ENCODE peak calls at places on chromosomes 11 and 22, in ten cellular contexts. E is stomach, H is nephron progenitor cell, T is Calu3, N is cardiac muscle cell, S is thoracic aorta, M is sigmoid colon, I is GM13976, V is lower lobe of right lung, X is IMR-90. O is an unnamed sample.

GRCh38 chr11:134332189-134332631 is 422 bp downstream of the GLB1L2 start:
- DNase-seq in E (no peak), H (peak; percentile 47), T (peak; percentile 30), N (peak; percentile 28), S (no peak), M (peak; percentile 74), I (no peak), V (no peak), X (no peak), O (no peak)

GRCh38 chr11:131867457-131868257 is 497.2 kb downstream of the NTM start:
- DNase-seq in E (peak; percentile 34), H (peak; percentile 73), T (peak; percentile 1), N (peak; percentile 66), S (no peak), M (peak; percentile 84), I (peak; percentile 76), V (peak; percentile 56), X (peak; percentile 89), O (no peak)

GRCh38 chr11:59425131-59425530 is 1.1 kb downstream of the OR5A2 start:
- DNase-seq in E (no peak), H (no peak), T (no peak), N (no peak), S (no peak), M (no peak), I (no peak), V (no peak), X (no peak), O (no peak)

GRCh38 chr11:11391796-11392195 is 38.7 kb upstream of the CSNK2A3 start:
- DNase-seq in E (no peak), H (no peak), T (peak; percentile 60), N (no peak), S (peak; percentile 45), M (no peak), I (no peak), V (no peak), X (peak; percentile 90), O (no peak)

GRCh38 chr11:130522284-130522961 is 74.0 kb downstream of the ADAMTS15 start:
- DNase-seq in E (peak; percentile 93), H (peak; percentile 59), T (peak; percentile 75), N (peak; percentile 93), S (peak; percentile 85), M (peak; percentile 98), I (no peak), V (peak; percentile 82), X (peak; percentile 97), O (no peak)

GRCh38 chr11:13644997-13645667 is 23.3 kb upstream of the FAR1 start:
- DNase-seq in E (no peak), H (no peak), T (no peak), N (no peak), S (no peak), M (no peak), I (no peak), V (no peak), X (no peak), O (no peak)

GRCh38 chr11:16818284-16818683 is 79.8 kb downstream of the C11orf58 start:
- DNase-seq in E (no peak), H (no peak), T (peak; percentile 34), N (no peak), S (no peak), M (peak; percentile 40), I (no peak), V (no peak), X (no peak), O (no peak)

GRCh38 chr11:118633979-118634378 is 26.6 kb downstream of the PHLDB1 start:
- DNase-seq in E (no peak), H (no peak), T (no peak), N (no peak), S (no peak), M (no peak), I (no peak), V (no peak), X (peak; percentile 44), O (no peak)

GRCh38 chr11:113729456-113729855 is 23.3 kb upstream of the TMPRSS5 start:
- DNase-seq in E (no peak), H (no peak), T (no peak), N (no peak), S (no peak), M (no peak), I (no peak), V (no peak), X (peak; percentile 11), O (no peak)

GRCh38 chr22:38298312-38299000 is 18.8 kb downstream of the CSNK1E start:
- DNase-seq in E (no peak), H (peak; percentile 23), T (peak; percentile 34), N (no peak), S (no peak), M (no peak), I (peak; percentile 72), V (no peak), X (peak; percentile 88), O (no peak)

GRCh38 chr11:73055002-73055401 is 87.1 kb downstream of the FCHSD2 start:
- DNase-seq in E (no peak), H (no peak), T (no peak), N (no peak), S (no peak), M (no peak), I (no peak), V (no peak), X (no peak), O (no peak)

GRCh38 chr11:122101625-122102291 is 14.3 kb downstream of the BLID start:
- DNase-seq in E (no peak), H (peak; percentile 55), T (no peak), N (peak; percentile 87), S (peak; percentile 27), M (peak; percentile 89), I (no peak), V (no peak), X (peak; percentile 85), O (no peak)

GRCh38 chr11:62242021-62242420 is at the start of gene SCGB1D2:
- DNase-seq in E (no peak), H (no peak), T (peak; percentile 2), N (no peak), S (no peak), M (no peak), I (no peak), V (no peak), X (no peak), O (no peak)

GRCh38 chr11:78676026-78676557 is 101.4 kb upstream of the NARS2 start:
- DNase-seq in E (no peak), H (no peak), T (no peak), N (no peak), S (no peak), M (peak; percentile 41), I (no peak), V (no peak), X (no peak), O (no peak)

GRCh38 chr11:11569936-11570491 is 51.8 kb downstream of the GALNT18 start:
- DNase-seq in E (peak; percentile 48), H (no peak), T (no peak), N (no peak), S (no peak), M (peak; percentile 81), I (no peak), V (peak; percentile 62), X (no peak), O (no peak)

GRCh38 chr11:97732011-97732632 is 1288.6 kb upstream of the CNTN5 start:
- DNase-seq in E (no peak), H (no peak), T (no peak), N (no peak), S (no peak), M (no peak), I (no peak), V (no peak), X (no peak), O (no peak)

GRCh38 chr22:34111210-34111824 is 191.0 kb upstream of the LARGE1 start:
- DNase-seq in E (peak; percentile 33), H (peak; percentile 46), T (peak; percentile 6), N (peak; percentile 55), S (no peak), M (peak; percentile 64), I (peak; percentile 55), V (no peak), X (no peak), O (no peak)
- TF ChIP-seq CTCF in E (no peak), H (peak; percentile 77), T (no peak), N (peak; percentile 54), S (peak; percentile 73), M (peak; percentile 28), I (peak; percentile 55), V (peak; percentile 70), X (peak; percentile 41), O (peak; percentile 83)

DNA sequence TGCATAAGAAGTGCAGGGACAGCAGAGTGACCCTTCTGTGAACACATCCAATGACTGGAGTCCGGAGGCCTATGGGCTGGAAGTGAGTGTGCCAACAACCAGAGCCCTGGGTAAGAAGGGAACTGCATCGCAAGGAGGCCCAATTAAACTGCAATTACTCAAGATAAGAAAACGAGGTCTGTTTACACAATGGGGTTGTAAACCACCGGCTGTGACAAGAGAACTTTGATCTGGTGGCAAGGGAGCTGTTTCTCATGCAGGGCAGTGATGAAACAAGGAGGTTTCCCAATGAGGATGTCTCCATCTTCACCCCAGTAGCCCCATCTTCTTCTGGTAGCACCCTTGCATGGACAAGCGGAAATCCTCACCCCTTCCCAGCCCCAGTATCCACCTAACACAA is 21.5 kb downstream of the ETS1 start:
- DNase-seq in E (no peak), H (no peak), T (no peak), N (no peak), S (no peak), M (no peak), I (no peak), V (no peak), X (no peak), O (no peak)
- TF ChIP-seq CTCF in E (no peak), H (no peak), T (no peak), N (no peak), S (no peak), M (no peak), I (no peak), V (no peak), X (no peak), O (no peak)

DNA sequence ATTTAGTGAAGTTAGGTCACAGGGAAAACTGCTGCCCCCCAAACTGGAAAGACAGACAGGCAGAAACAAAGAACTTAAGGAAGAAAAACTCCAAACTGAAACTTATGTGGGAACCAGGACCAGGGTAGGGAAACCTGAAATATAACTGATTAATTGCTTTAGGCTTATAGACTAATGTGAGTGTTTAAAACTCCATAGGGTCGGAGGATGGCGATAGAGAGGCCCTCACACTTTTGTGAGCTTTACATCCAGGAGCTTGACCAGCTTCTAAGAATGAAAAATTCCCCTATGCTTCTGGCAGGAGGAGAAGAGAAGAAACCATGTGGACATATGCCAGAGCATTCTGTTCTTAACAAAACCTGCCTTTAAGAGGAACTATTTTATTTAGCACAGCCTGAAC is 598.6 kb downstream of the NELL1 start:
- DNase-seq in E (no peak), H (no peak), T (no peak), N (no peak), S (no peak), M (no peak), I (no peak), V (no peak), X (no peak), O (no peak)
- TF ChIP-seq CTCF in E (no peak), H (no peak), T (no peak), N (no peak), S (no peak), M (no peak), I (no peak), V (no peak), X (no peak), O (no peak)

DNA sequence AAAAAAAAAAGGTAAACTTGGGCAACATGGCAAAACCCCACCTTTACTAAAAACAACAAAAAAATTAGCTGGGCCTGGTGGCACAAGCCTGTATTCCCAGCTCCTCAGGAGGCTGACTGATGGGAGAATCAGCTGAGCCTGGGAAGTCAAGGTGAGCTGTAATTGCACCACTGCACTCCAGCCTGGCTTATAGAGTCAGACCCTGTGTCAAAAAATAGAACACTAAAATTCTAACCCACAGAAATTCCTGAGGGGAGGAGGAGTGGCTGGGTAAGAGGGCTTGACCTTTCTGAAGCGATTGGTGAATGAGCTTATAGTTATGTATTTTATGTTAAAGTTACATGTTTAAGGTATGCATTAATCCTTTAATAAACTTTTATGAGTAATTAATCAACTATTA is 53.3 kb downstream of the FAT3 start:
- DNase-seq in E (no peak), H (no peak), T (no peak), N (no peak), S (no peak), M (no peak), I (no peak), V (no peak), X (no peak), O (no peak)
- TF ChIP-seq CTCF in E (no peak), H (no peak), T (no peak), N (no peak), S (no peak), M (no peak), I (no peak), V (no peak), X (no peak), O (no peak)